ENCODE peak calls at places on chromosomes 5 and 9, in ten cellular contexts. R is sigmoid colon, P is H1, B is stomach, E is breast epithelium, K is K562, V is upper lobe of left lung, J is transverse colon, A is endothelial cell of umbilical vein, N is HepG2. C is an unnamed sample. For H3K9me3, the result is how much of the 10 kb centered on the place peaks cover.

GRCh38 chr5:175718401-175719108 is 60.7 kb downstream of the HRH2 start:
- DNase-seq in R (peak), N (no peak), P (peak), J (peak), A (no peak), K (peak), E (peak), V (peak), B (peak), C (peak)

GRCh38 chr5:174608631-174609097 is 115.7 kb upstream of the MSX2 start:
- DNase-seq in P (no peak), J (peak), V (peak), N (no peak), A (no peak), K (no peak), E (no peak), R (peak), B (peak), C (no peak)

GRCh38 chr5:54637654-54638053 is 120.1 kb downstream of the SNX18 start:
- DNase-seq in A (no peak), B (peak), P (no peak), V (no peak), E (no peak), R (peak), N (no peak), K (no peak), J (no peak), C (no peak)

GRCh38 chr5:175464414-175465233 is 13.7 kb upstream of the SFXN1 start:
- DNase-seq in P (peak), A (peak), V (no peak), J (peak), E (no peak), R (no peak), B (peak), K (peak), N (peak), C (no peak)

GRCh38 chr5:24045034-24045433 is 537.6 kb downstream of the PRDM9 start:
- DNase-seq in J (no peak), A (no peak), N (no peak), R (no peak), P (no peak), K (no peak), V (no peak), B (no peak), E (no peak), C (no peak)

GRCh38 chr5:178625679-178626483 is 969 bp downstream of the CLK4 start:
- DNase-seq in V (no peak), R (no peak), E (no peak), B (no peak), N (no peak), K (peak), J (no peak), A (no peak), P (no peak), C (no peak)

GRCh38 chr5:82639393-82640144 is 361.4 kb upstream of the RPS23 start:
- DNase-seq in K (no peak), P (no peak), B (no peak), N (no peak), R (no peak), J (no peak), V (no peak), A (peak), E (no peak), C (no peak)

GRCh38 chr5:81393783-81394718 is at the start of gene ACOT12:
- DNase-seq in J (no peak), E (no peak), V (peak), P (peak), A (no peak), R (peak), B (no peak), N (no peak), K (no peak), C (no peak)

GRCh38 chr9:129070670-129071525 is 10.0 kb upstream of the DOLPP1 start:
- DNase-seq in A (no peak), P (peak), N (no peak), V (no peak), K (no peak), B (no peak), J (no peak), E (no peak), R (no peak), C (no peak)

GRCh38 chr5:154472871-154473580 is 5.0 kb downstream of the HAND1 start:
- DNase-seq in A (no peak), R (no peak), B (no peak), K (no peak), V (peak), P (peak), N (no peak), J (no peak), E (no peak), C (no peak)

GRCh38 chr9:94806307-94806893 is 79.9 kb downstream of the AOPEP start:
- DNase-seq in V (no peak), R (no peak), N (no peak), P (no peak), B (no peak), J (no peak), K (no peak), E (no peak), A (peak), C (no peak)

GRCh38 chr5:172866802-172867748 is 33.0 kb downstream of the ERGIC1 start:
- DNase-seq in B (peak), P (peak), R (peak), K (no peak), J (no peak), A (no peak), N (no peak), E (no peak), V (no peak), C (peak)

GRCh38 chr5:172868924-172869565 is 35.0 kb downstream of the ERGIC1 start:
- DNase-seq in B (peak), P (no peak), K (peak), V (no peak), A (peak), J (peak), E (peak), N (peak), R (peak), C (peak)

GRCh38 chr5:172867761-172868435 is 33.8 kb downstream of the ERGIC1 start:
- DNase-seq in J (no peak), K (no peak), A (no peak), R (no peak), P (no peak), N (no peak), V (no peak), B (no peak), E (no peak), C (no peak)

GRCh38 chr5:172869734-172870133 is 35.7 kb downstream of the ERGIC1 start:
- DNase-seq in A (no peak), N (no peak), J (no peak), K (no peak), R (no peak), V (no peak), P (no peak), B (no peak), E (no peak), C (no peak)

GRCh38 chr5:172868436-172868923 is 34.4 kb downstream of the ERGIC1 start:
- DNase-seq in N (peak), J (no peak), P (no peak), V (no peak), E (no peak), B (no peak), R (no peak), K (peak), A (peak), C (no peak)
- TF ChIP-seq CTCF in N (peak), J (no peak), P (no peak), V (no peak), E (no peak), B (no peak), R (no peak), K (peak), A (no peak), C (no peak)

GRCh38 chr9:32581512-32582143 is 8.7 kb upstream of the NDUFB6 start:
- DNase-seq in A (peak), P (peak), J (no peak), R (no peak), E (no peak), N (peak), B (no peak), K (peak), V (no peak), C (no peak)

GRCh38 chr9:32577316-32577715 is 4.4 kb upstream of the NDUFB6 start:
- DNase-seq in A (no peak), P (no peak), J (no peak), N (no peak), E (no peak), R (no peak), B (no peak), V (no peak), K (no peak), C (no peak)

GRCh38 chr9:32578976-32579375 is 6.0 kb upstream of the NDUFB6 start:
- DNase-seq in A (no peak), N (no peak), E (no peak), J (no peak), R (no peak), B (no peak), V (no peak), P (no peak), K (no peak), C (no peak)

GRCh38 chr9:32580631-32581300 is 7.8 kb upstream of the NDUFB6 start:
- DNase-seq in J (no peak), A (peak), V (no peak), N (peak), P (no peak), R (no peak), E (no peak), K (no peak), B (no peak), C (no peak)

GRCh38 chr9:32579706-32580331 is 6.9 kb upstream of the NDUFB6 start:
- DNase-seq in B (peak), J (peak), V (no peak), N (peak), R (peak), P (peak), E (peak), K (peak), A (peak), C (peak)
- TF ChIP-seq POLR2AphosphoS5 in B (no peak), J (no peak), V (no peak), N (no peak), R (no peak), P (no peak), E (no peak), K (no peak), A (no peak), C (no peak)

GRCh38 chr5:17255471-17256016 is 38.1 kb downstream of the BASP1 start:
- DNase-seq in P (no peak), J (no peak), K (no peak), E (no peak), R (no peak), N (no peak), B (no peak), A (no peak), V (no peak), C (no peak)
- H3K9me3 ChIP-seq in P (under half), J (under half), K (under half), E (under half), R (under half), N (under half), B (under half), A (under half), V (under half), C (under half)

GRCh38 chr9:120531683-120532300 is 48.2 kb downstream of the CDK5RAP2 start:
- DNase-seq in K (peak), V (no peak), P (peak), A (peak), B (no peak), E (no peak), N (peak), J (peak), R (no peak), C (no peak)
- TF ChIP-seq CTCF in K (peak), V (peak), P (peak), A (peak), B (no peak), E (no peak), N (peak), J (peak), R (no peak), C (peak)

DNA sequence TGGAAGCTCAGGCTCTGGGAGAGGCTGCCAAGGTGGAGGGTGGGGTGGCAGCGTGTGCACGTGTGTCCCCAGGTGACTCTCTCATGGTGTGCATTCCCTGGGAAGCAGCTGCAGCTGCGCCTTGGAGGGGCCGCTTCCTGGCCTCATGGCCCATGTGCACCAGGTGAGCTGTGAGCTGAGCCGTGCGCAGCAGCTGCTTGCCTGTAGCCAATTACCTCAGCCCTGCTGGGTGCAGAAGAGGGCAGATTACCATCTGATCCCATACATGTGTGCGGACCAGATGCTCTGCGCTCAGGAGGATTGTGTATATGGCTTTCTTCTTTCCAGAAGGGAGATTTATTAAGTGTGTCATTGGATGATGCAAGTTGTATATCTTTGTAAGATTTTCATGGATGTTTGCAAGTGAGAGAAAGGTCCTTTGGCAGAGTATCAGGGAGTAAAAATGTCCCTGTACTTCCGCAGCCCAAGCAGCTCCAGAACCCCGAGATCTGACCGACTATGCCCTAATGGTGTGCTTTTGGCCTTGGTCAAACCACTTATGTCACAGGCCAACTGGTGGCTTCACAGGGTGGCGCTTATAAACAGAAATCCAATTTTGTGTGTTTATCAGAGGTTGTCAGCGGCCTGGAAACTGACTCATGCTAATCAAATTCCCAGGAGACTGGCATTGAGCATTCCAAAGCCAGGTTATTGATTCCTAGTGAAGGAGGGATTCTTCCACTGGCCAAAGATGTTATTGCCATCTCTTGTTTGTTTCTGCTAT is 229.3 kb downstream of the GOLPH3 start:
- DNase-seq in K (no peak), R (no peak), P (no peak), J (peak), B (peak), N (no peak), A (no peak), E (no peak), V (peak), C (no peak)
- TF ChIP-seq POLR2AphosphoS5 in K (no peak), R (no peak), P (no peak), J (no peak), B (no peak), N (no peak), A (no peak), E (no peak), V (no peak), C (no peak)

GRCh38 chr5:141306630-141307029 is 2.8 kb upstream of the SLC25A2 start:
- DNase-seq in B (no peak), E (no peak), J (no peak), A (no peak), N (no peak), K (no peak), P (no peak), V (no peak), R (no peak), C (no peak)
- H3K9me3 ChIP-seq in B (half or more), E (half or more), J (half or more), A (under half), N (under half), K (under half), P (under half), V (half or more), R (half or more), C (half or more)

GRCh38 chr9:76394023-76394895 is at the start of gene RFK:
- DNase-seq in V (peak), E (peak), J (peak), P (peak), N (peak), K (peak), B (peak), A (peak), R (peak), C (peak)
- TF ChIP-seq CTCF in V (peak), E (no peak), J (peak), P (peak), N (peak), K (peak), B (no peak), A (peak), R (no peak), C (peak)